ENCODE peak calls at places on chromosomes 1 and 21, in four cellular contexts. R is stimulated activated CD4-positive, alpha-beta T cell treated with anti-CD3 and anti-CD28 coated beads, TNF-alpha, amount 100 ng/mL, for 4 hours; H is nucleus accumbens; P is Caco-2. T is an unnamed sample.

GRCh38 chr21:34728479-34728878 is 59.7 kb downstream of the CLIC6 start:
- DNase-seq in R (no peak), H (no peak), P (no peak), T (no peak)

GRCh38 chr1:206579747-206580437 is 32.4 kb downstream of the EIF2D start:
- DNase-seq in R (no peak), H (peak), P (no peak), T (peak)

GRCh38 chr1:34851431-34852105 is 8.0 kb downstream of the SMIM12 start:
- DNase-seq in R (no peak), H (peak), P (no peak), T (no peak)

GRCh38 chr1:9684806-9685205 is 33.3 kb downstream of the PIK3CD start:
- DNase-seq in R (no peak), H (no peak), P (no peak), T (no peak)

GRCh38 chr1:71047635-71048607 is at the start of gene PTGER3:
- DNase-seq in R (no peak), H (no peak), P (peak), T (no peak)

GRCh38 chr1:223725578-223725977 is 13.2 kb downstream of the CAPN2 start:
- DNase-seq in R (no peak), H (no peak), P (no peak), T (no peak)

GRCh38 chr1:229117664-229118300 is 153.1 kb upstream of the RAB4A start:
- DNase-seq in R (no peak), H (peak), P (no peak), T (peak)

GRCh38 chr1:39892611-39893595 is 8.8 kb downstream of the MYCL start:
- DNase-seq in R (no peak), H (peak), P (peak), T (peak)

GRCh38 chr1:246761386-246761785 is 37.2 kb downstream of the SCCPDH start:
- DNase-seq in R (no peak), H (no peak), P (no peak), T (no peak)

GRCh38 chr1:81706650-81707435 is 93.9 kb upstream of the ADGRL2 start:
- DNase-seq in R (no peak), H (peak), P (no peak), T (no peak)

GRCh38 chr1:175172503-175172902 is 20.1 kb downstream of the KIAA0040 start:
- DNase-seq in R (no peak), H (no peak), P (no peak), T (no peak)

GRCh38 chr21:44761747-44762208 is 39.8 kb downstream of the UBE2G2 start:
- DNase-seq in R (no peak), H (no peak), P (no peak), T (no peak)

GRCh38 chr1:160579216-160579701 is at the start of gene CD84:
- DNase-seq in R (no peak), H (no peak), P (no peak), T (no peak)

GRCh38 chr21:35408401-35408800 is 359.3 kb upstream of the RUNX1 start:
- DNase-seq in R (no peak), H (no peak), P (no peak), T (no peak)

GRCh38 chr1:221740941-221741363 is 937 bp downstream of the DUSP10 start:
- DNase-seq in R (no peak), H (no peak), P (no peak), T (no peak)

GRCh38 chr1:219476716-219477115 is 136.2 kb downstream of the ZC3H11B start:
- DNase-seq in R (no peak), H (no peak), P (no peak), T (no peak)

GRCh38 chr1:121483961-121484424 is 299.2 kb downstream of the SRGAP2C start:
- DNase-seq in R (no peak), H (peak), P (no peak), T (peak)

T was measured in head of caudate nucleus.